ENCODE peak calls at places on chromosomes 7 and 10, in seven cellular contexts. One of them, this sample, is unnamed.
A peak's percentile ranks its signal among the peaks of the same experiment; 100 is the strongest.

GRCh38 chr7:111364413-111364812 is 197.9 kb downstream of the IMMP2L start:
- DNase-seq in upper lobe of left lung: no peak
- DNase-seq in GM23248: peak; percentile 53
- DNase-seq in HepG2: no peak
- DNase-seq in lung: no peak
- DNase-seq in sigmoid colon: no peak
- DNase-seq in right lobe of liver: no peak
- DNase-seq in this sample: no peak

GRCh38 chr7:46993396-46993795 is 588.5 kb downstream of the TNS3 start:
- DNase-seq in upper lobe of left lung: no peak
- DNase-seq in GM23248: peak; percentile 34
- DNase-seq in HepG2: no peak
- DNase-seq in lung: no peak
- DNase-seq in sigmoid colon: peak; percentile 66
- DNase-seq in right lobe of liver: no peak
- DNase-seq in this sample: no peak

GRCh38 chr10:83165164-83165563 is 974.1 kb upstream of the GHITM start:
- DNase-seq in upper lobe of left lung: no peak
- DNase-seq in GM23248: no peak
- DNase-seq in HepG2: no peak
- DNase-seq in lung: no peak
- DNase-seq in sigmoid colon: no peak
- DNase-seq in right lobe of liver: no peak
- DNase-seq in this sample: no peak

GRCh38 chr10:1035201-1035600 is 9.5 kb upstream of the IDI2 start:
- DNase-seq in upper lobe of left lung: no peak
- DNase-seq in GM23248: no peak
- DNase-seq in HepG2: no peak
- DNase-seq in lung: no peak
- DNase-seq in sigmoid colon: no peak
- DNase-seq in right lobe of liver: no peak
- DNase-seq in this sample: no peak

GRCh38 chr7:139341776-139342244 is 673 bp downstream of the FMC1 start:
- DNase-seq in upper lobe of left lung: no peak
- DNase-seq in GM23248: no peak
- DNase-seq in HepG2: no peak
- DNase-seq in lung: no peak
- DNase-seq in sigmoid colon: no peak
- DNase-seq in right lobe of liver: no peak
- DNase-seq in this sample: no peak

GRCh38 chr10:117652228-117653169 is 110.0 kb downstream of the EMX2 start:
- DNase-seq in upper lobe of left lung: no peak
- DNase-seq in GM23248: no peak
- DNase-seq in HepG2: no peak
- DNase-seq in lung: no peak
- DNase-seq in sigmoid colon: no peak
- DNase-seq in right lobe of liver: no peak
- DNase-seq in this sample: no peak

GRCh38 chr7:126957443-126957842 is 295.3 kb downstream of the GRM8 start:
- DNase-seq in upper lobe of left lung: peak; percentile 37
- DNase-seq in GM23248: no peak
- DNase-seq in HepG2: no peak
- DNase-seq in lung: no peak
- DNase-seq in sigmoid colon: no peak
- DNase-seq in right lobe of liver: no peak
- DNase-seq in this sample: no peak

GRCh38 chr10:64011871-64012714 is 490.9 kb downstream of the REEP3 start:
- DNase-seq in upper lobe of left lung: no peak
- DNase-seq in GM23248: no peak
- DNase-seq in HepG2: no peak
- DNase-seq in lung: no peak
- DNase-seq in sigmoid colon: no peak
- DNase-seq in right lobe of liver: no peak
- DNase-seq in this sample: no peak

GRCh38 chr10:63681965-63682704 is 160.9 kb downstream of the REEP3 start:
- DNase-seq in upper lobe of left lung: no peak
- DNase-seq in GM23248: peak; percentile 90
- DNase-seq in HepG2: no peak
- DNase-seq in lung: no peak
- DNase-seq in sigmoid colon: no peak
- DNase-seq in right lobe of liver: no peak
- DNase-seq in this sample: no peak

GRCh38 chr7:124308384-124308783 is 275.5 kb upstream of the TMEM229A start:
- DNase-seq in upper lobe of left lung: no peak
- DNase-seq in GM23248: no peak
- DNase-seq in HepG2: no peak
- DNase-seq in lung: no peak
- DNase-seq in sigmoid colon: no peak
- DNase-seq in right lobe of liver: no peak
- DNase-seq in this sample: no peak

GRCh38 chr10:59680199-59680598 is 29.5 kb downstream of the SLC16A9 start:
- DNase-seq in upper lobe of left lung: no peak
- DNase-seq in GM23248: no peak
- DNase-seq in HepG2: no peak
- DNase-seq in lung: no peak
- DNase-seq in sigmoid colon: no peak
- DNase-seq in right lobe of liver: no peak
- DNase-seq in this sample: no peak

GRCh38 chr7:98470131-98470985 is 69.5 kb upstream of the BAIAP2L1 start:
- DNase-seq in upper lobe of left lung: peak; percentile 92
- DNase-seq in GM23248: peak; percentile 29
- DNase-seq in HepG2: no peak
- DNase-seq in lung: peak; percentile 70
- DNase-seq in sigmoid colon: no peak
- DNase-seq in right lobe of liver: peak; percentile 66
- DNase-seq in this sample: peak; percentile 68

GRCh38 chr10:88754272-88754671 is 5.5 kb upstream of the LIPN start:
- DNase-seq in upper lobe of left lung: no peak
- DNase-seq in GM23248: peak; percentile 77
- DNase-seq in HepG2: no peak
- DNase-seq in lung: no peak
- DNase-seq in sigmoid colon: no peak
- DNase-seq in right lobe of liver: no peak
- DNase-seq in this sample: no peak

GRCh38 chr10:15341502-15342128 is 29.5 kb downstream of the FAM171A1 start:
- DNase-seq in upper lobe of left lung: no peak
- DNase-seq in GM23248: no peak
- DNase-seq in HepG2: no peak
- DNase-seq in lung: no peak
- DNase-seq in sigmoid colon: no peak
- DNase-seq in right lobe of liver: peak; percentile 40
- DNase-seq in this sample: peak; percentile 28

GRCh38 chr10:102773986-102774385 is 30.2 kb downstream of the WBP1L start:
- DNase-seq in upper lobe of left lung: no peak
- DNase-seq in GM23248: peak; percentile 32
- DNase-seq in HepG2: no peak
- DNase-seq in lung: no peak
- DNase-seq in sigmoid colon: no peak
- DNase-seq in right lobe of liver: no peak
- DNase-seq in this sample: no peak

GRCh38 chr10:93435621-93436385 is 46.3 kb downstream of the MYOF start:
- DNase-seq in upper lobe of left lung: no peak
- DNase-seq in GM23248: peak; percentile 55
- DNase-seq in HepG2: peak; percentile 35
- DNase-seq in lung: no peak
- DNase-seq in sigmoid colon: peak; percentile 61
- DNase-seq in right lobe of liver: no peak
- DNase-seq in this sample: peak; percentile 55

GRCh38 chr7:45021604-45022296 is 21.7 kb downstream of the CCM2 start:
- DNase-seq in upper lobe of left lung: no peak
- DNase-seq in GM23248: peak; percentile 64
- DNase-seq in HepG2: no peak
- DNase-seq in lung: no peak
- DNase-seq in sigmoid colon: no peak
- DNase-seq in right lobe of liver: no peak
- DNase-seq in this sample: no peak

GRCh38 chr10:125661418-125661941 is 21.5 kb downstream of the TEX36 start:
- DNase-seq in upper lobe of left lung: peak; percentile 48
- DNase-seq in GM23248: peak; percentile 16
- DNase-seq in HepG2: no peak
- DNase-seq in lung: no peak
- DNase-seq in sigmoid colon: no peak
- DNase-seq in right lobe of liver: no peak
- DNase-seq in this sample: no peak

GRCh38 chr7:129952164-129952652 is 552 bp downstream of the UBE2H start:
- DNase-seq in upper lobe of left lung: no peak
- DNase-seq in GM23248: peak; percentile 70
- DNase-seq in HepG2: no peak
- DNase-seq in lung: peak; percentile 44
- DNase-seq in sigmoid colon: peak; percentile 71
- DNase-seq in right lobe of liver: peak; percentile 60
- DNase-seq in this sample: peak; percentile 36

DNA sequence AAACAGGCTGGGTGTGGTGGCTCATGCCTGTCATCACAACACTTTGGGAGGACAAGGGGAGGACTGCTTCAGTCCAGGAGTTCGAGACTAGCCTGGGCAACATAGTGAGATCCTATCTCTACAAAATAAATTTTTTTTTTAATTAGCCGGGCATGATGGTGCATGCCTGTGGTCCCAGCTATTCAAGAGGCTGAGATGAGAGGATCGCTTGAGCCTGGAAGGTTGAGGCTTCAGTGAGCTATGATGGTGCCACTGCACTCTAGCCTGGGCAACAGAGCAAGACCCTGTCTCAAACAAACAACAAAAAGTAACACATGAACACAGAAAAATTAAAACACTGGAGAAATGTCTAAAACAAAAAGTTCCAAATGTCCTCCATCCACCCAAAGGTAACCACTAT is 22.9 kb downstream of the PIK3AP1 start:
- DNase-seq in upper lobe of left lung: no peak
- DNase-seq in GM23248: no peak
- DNase-seq in HepG2: no peak
- DNase-seq in lung: no peak
- DNase-seq in sigmoid colon: no peak
- DNase-seq in right lobe of liver: no peak
- DNase-seq in this sample: no peak
- H3K4me3 ChIP-seq in upper lobe of left lung: no peak overlapping the region
- H3K4me3 ChIP-seq in GM23248: no peak overlapping the region
- H3K4me3 ChIP-seq in HepG2: no peak overlapping the region
- H3K4me3 ChIP-seq in lung: no peak overlapping the region
- H3K4me3 ChIP-seq in sigmoid colon: no peak overlapping the region
- H3K4me3 ChIP-seq in right lobe of liver: no peak overlapping the region
- H3K4me3 ChIP-seq in this sample: no peak overlapping the region

GRCh38 chr10:67697646-67698245 is 1.8 kb upstream of the CTNNA3 start:
- DNase-seq in upper lobe of left lung: no peak
- DNase-seq in GM23248: peak; percentile 66
- DNase-seq in HepG2: peak; percentile 37
- DNase-seq in lung: no peak
- DNase-seq in sigmoid colon: no peak
- DNase-seq in right lobe of liver: no peak
- DNase-seq in this sample: peak; percentile 61

GRCh38 chr10:67696029-67696428 is at the start of gene CTNNA3:
- DNase-seq in upper lobe of left lung: no peak
- DNase-seq in GM23248: no peak
- DNase-seq in HepG2: no peak
- DNase-seq in lung: no peak
- DNase-seq in sigmoid colon: no peak
- DNase-seq in right lobe of liver: no peak
- DNase-seq in this sample: no peak

GRCh38 chr10:67695555-67695954 is 440 bp downstream of the CTNNA3 start:
- DNase-seq in upper lobe of left lung: no peak
- DNase-seq in GM23248: no peak
- DNase-seq in HepG2: no peak
- DNase-seq in lung: no peak
- DNase-seq in sigmoid colon: no peak
- DNase-seq in right lobe of liver: no peak
- DNase-seq in this sample: no peak
- H3K36me3 ChIP-seq in upper lobe of left lung: no peaks in the 10 kb centered on the region
- H3K36me3 ChIP-seq in GM23248: no peaks in the 10 kb centered on the region
- H3K36me3 ChIP-seq in HepG2: no peaks in the 10 kb centered on the region
- H3K36me3 ChIP-seq in lung: no peaks in the 10 kb centered on the region
- H3K36me3 ChIP-seq in sigmoid colon: no peaks in the 10 kb centered on the region
- H3K36me3 ChIP-seq in right lobe of liver: no peaks in the 10 kb centered on the region
- H3K36me3 ChIP-seq in this sample: no peaks in the 10 kb centered on the region

GRCh38 chr10:122855745-122856144 is 10.1 kb upstream of the CUZD1 start:
- DNase-seq in upper lobe of left lung: no peak
- DNase-seq in GM23248: no peak
- DNase-seq in HepG2: no peak
- DNase-seq in lung: no peak
- DNase-seq in sigmoid colon: no peak
- DNase-seq in right lobe of liver: no peak
- DNase-seq in this sample: no peak
- H3K4me1 ChIP-seq in upper lobe of left lung: no peaks in the 10 kb centered on the region
- H3K4me1 ChIP-seq in GM23248: peaks cover 69% of the 10 kb centered on the region
- H3K4me1 ChIP-seq in HepG2: no peaks in the 10 kb centered on the region
- H3K4me1 ChIP-seq in lung: no peaks in the 10 kb centered on the region
- H3K4me1 ChIP-seq in sigmoid colon: no peaks in the 10 kb centered on the region
- H3K4me1 ChIP-seq in right lobe of liver: no peaks in the 10 kb centered on the region
- H3K4me1 ChIP-seq in this sample: no peaks in the 10 kb centered on the region

GRCh38 chr10:104429834-104430233 is 76.2 kb downstream of the CFAP58 start:
- DNase-seq in upper lobe of left lung: no peak
- DNase-seq in GM23248: no peak
- DNase-seq in HepG2: no peak
- DNase-seq in lung: no peak
- DNase-seq in sigmoid colon: no peak
- DNase-seq in right lobe of liver: no peak
- DNase-seq in this sample: no peak
- H3K4me3 ChIP-seq in upper lobe of left lung: no peak overlapping the region
- H3K4me3 ChIP-seq in GM23248: no peak overlapping the region
- H3K4me3 ChIP-seq in HepG2: no peak overlapping the region
- H3K4me3 ChIP-seq in lung: no peak overlapping the region
- H3K4me3 ChIP-seq in sigmoid colon: no peak overlapping the region
- H3K4me3 ChIP-seq in right lobe of liver: no peak overlapping the region
- H3K4me3 ChIP-seq in this sample: no peak overlapping the region

GRCh38 chr10:17236468-17236886 is 8.4 kb downstream of the VIM start:
- DNase-seq in upper lobe of left lung: no peak
- DNase-seq in GM23248: peak; percentile 31
- DNase-seq in HepG2: no peak
- DNase-seq in lung: no peak
- DNase-seq in sigmoid colon: no peak
- DNase-seq in right lobe of liver: no peak
- DNase-seq in this sample: no peak
- H3K36me3 ChIP-seq in upper lobe of left lung: peaks cover 59% of the 10 kb centered on the region
- H3K36me3 ChIP-seq in GM23248: peaks cover 62% of the 10 kb centered on the region
- H3K36me3 ChIP-seq in HepG2: no peaks in the 10 kb centered on the region
- H3K36me3 ChIP-seq in lung: peaks cover 8% of the 10 kb centered on the region
- H3K36me3 ChIP-seq in sigmoid colon: peaks cover 36% of the 10 kb centered on the region
- H3K36me3 ChIP-seq in right lobe of liver: no peaks in the 10 kb centered on the region
- H3K36me3 ChIP-seq in this sample: no peaks in the 10 kb centered on the region

GRCh38 chr10:45466784-45467183 is 92.8 kb downstream of the ALOX5 start:
- DNase-seq in upper lobe of left lung: no peak
- DNase-seq in GM23248: no peak
- DNase-seq in HepG2: no peak
- DNase-seq in lung: no peak
- DNase-seq in sigmoid colon: no peak
- DNase-seq in right lobe of liver: no peak
- DNase-seq in this sample: no peak
- H3K4me1 ChIP-seq in upper lobe of left lung: peaks cover 24% of the 10 kb centered on the region
- H3K4me1 ChIP-seq in GM23248: no peaks in the 10 kb centered on the region
- H3K4me1 ChIP-seq in HepG2: peaks cover 25% of the 10 kb centered on the region
- H3K4me1 ChIP-seq in lung: peaks cover 10% of the 10 kb centered on the region
- H3K4me1 ChIP-seq in sigmoid colon: peaks cover 23% of the 10 kb centered on the region
- H3K4me1 ChIP-seq in right lobe of liver: no peaks in the 10 kb centered on the region
- H3K4me1 ChIP-seq in this sample: peaks cover 10% of the 10 kb centered on the region